ENCODE peak calls at places on chromosomes 12 and 14, in eight cellular contexts. One of them, this sample, is unnamed.
A peak's percentile ranks its signal among the peaks of the same experiment; 100 is the strongest.

GRCh38 chr14:72965249-72965648 is 39.0 kb downstream of the DCAF4 start:
- DNase-seq in heart right ventricle: no peak
- DNase-seq in NCI-H1105 treated with DMSO at 0.1 percent for 48 hours: no peak
- DNase-seq in mucosa of descending colon: no peak
- DNase-seq in IMR-90: peak; percentile 62
- DNase-seq in endodermal cell: no peak
- DNase-seq in HuH-7.5: no peak
- DNase-seq in SW480: peak; percentile 64
- DNase-seq in this sample: no peak

GRCh38 chr14:98138666-98139065 is 1133.3 kb downstream of the BCL11B start:
- DNase-seq in heart right ventricle: no peak
- DNase-seq in NCI-H1105 treated with DMSO at 0.1 percent for 48 hours: peak; percentile 42
- DNase-seq in mucosa of descending colon: no peak
- DNase-seq in IMR-90: no peak
- DNase-seq in endodermal cell: peak; percentile 83
- DNase-seq in HuH-7.5: no peak
- DNase-seq in SW480: peak; percentile 29
- DNase-seq in this sample: no peak

GRCh38 chr14:55328317-55328716 is 57.1 kb downstream of the FBXO34 start:
- DNase-seq in heart right ventricle: no peak
- DNase-seq in NCI-H1105 treated with DMSO at 0.1 percent for 48 hours: no peak
- DNase-seq in mucosa of descending colon: no peak
- DNase-seq in IMR-90: peak; percentile 62
- DNase-seq in endodermal cell: no peak
- DNase-seq in HuH-7.5: no peak
- DNase-seq in SW480: no peak
- DNase-seq in this sample: no peak

GRCh38 chr14:103628684-103629502 is at the start of gene KLC1:
- DNase-seq in heart right ventricle: peak; percentile 87
- DNase-seq in NCI-H1105 treated with DMSO at 0.1 percent for 48 hours: peak; percentile 51
- DNase-seq in mucosa of descending colon: peak; percentile 93
- DNase-seq in IMR-90: peak; percentile 54
- DNase-seq in endodermal cell: peak; percentile 91
- DNase-seq in HuH-7.5: peak; percentile 77
- DNase-seq in SW480: peak; percentile 74
- DNase-seq in this sample: peak; percentile 89

GRCh38 chr12:21169878-21170472 is 39.0 kb downstream of the SLCO1B1 start:
- DNase-seq in heart right ventricle: no peak
- DNase-seq in NCI-H1105 treated with DMSO at 0.1 percent for 48 hours: peak; percentile 55
- DNase-seq in mucosa of descending colon: no peak
- DNase-seq in IMR-90: peak; percentile 25
- DNase-seq in endodermal cell: peak; percentile 97
- DNase-seq in HuH-7.5: peak; percentile 2
- DNase-seq in SW480: peak; percentile 57
- DNase-seq in this sample: no peak

GRCh38 chr12:84362552-84362897 is 550.1 kb downstream of the SLC6A15 start:
- DNase-seq in heart right ventricle: no peak
- DNase-seq in NCI-H1105 treated with DMSO at 0.1 percent for 48 hours: no peak
- DNase-seq in mucosa of descending colon: no peak
- DNase-seq in IMR-90: no peak
- DNase-seq in endodermal cell: no peak
- DNase-seq in HuH-7.5: no peak
- DNase-seq in SW480: no peak
- DNase-seq in this sample: no peak

GRCh38 chr14:104087981-104088850 is 2.7 kb downstream of the ASPG start:
- DNase-seq in heart right ventricle: peak; percentile 2
- DNase-seq in NCI-H1105 treated with DMSO at 0.1 percent for 48 hours: no peak
- DNase-seq in mucosa of descending colon: peak; percentile 90
- DNase-seq in IMR-90: no peak
- DNase-seq in endodermal cell: no peak
- DNase-seq in HuH-7.5: peak; percentile 26
- DNase-seq in SW480: no peak
- DNase-seq in this sample: peak; percentile 11

GRCh38 chr12:9951026-9951652 is 19.0 kb upstream of the CLEC2A start:
- DNase-seq in heart right ventricle: no peak
- DNase-seq in NCI-H1105 treated with DMSO at 0.1 percent for 48 hours: no peak
- DNase-seq in mucosa of descending colon: no peak
- DNase-seq in IMR-90: no peak
- DNase-seq in endodermal cell: no peak
- DNase-seq in HuH-7.5: no peak
- DNase-seq in SW480: no peak
- DNase-seq in this sample: no peak

GRCh38 chr12:109115758-109116610 is at the start of gene ACACB:
- DNase-seq in heart right ventricle: peak; percentile 69
- DNase-seq in NCI-H1105 treated with DMSO at 0.1 percent for 48 hours: peak; percentile 21
- DNase-seq in mucosa of descending colon: peak; percentile 73
- DNase-seq in IMR-90: no peak
- DNase-seq in endodermal cell: peak; percentile 61
- DNase-seq in HuH-7.5: peak; percentile 45
- DNase-seq in SW480: peak; percentile 69
- DNase-seq in this sample: peak; percentile 80

GRCh38 chr12:94971923-94972322 is 31.6 kb downstream of the NDUFA12 start:
- DNase-seq in heart right ventricle: no peak
- DNase-seq in NCI-H1105 treated with DMSO at 0.1 percent for 48 hours: no peak
- DNase-seq in mucosa of descending colon: no peak
- DNase-seq in IMR-90: no peak
- DNase-seq in endodermal cell: no peak
- DNase-seq in HuH-7.5: no peak
- DNase-seq in SW480: no peak
- DNase-seq in this sample: no peak

GRCh38 chr12:69433653-69434052 is 36.5 kb upstream of the FRS2 start:
- DNase-seq in heart right ventricle: no peak
- DNase-seq in NCI-H1105 treated with DMSO at 0.1 percent for 48 hours: no peak
- DNase-seq in mucosa of descending colon: no peak
- DNase-seq in IMR-90: no peak
- DNase-seq in endodermal cell: no peak
- DNase-seq in HuH-7.5: no peak
- DNase-seq in SW480: no peak
- DNase-seq in this sample: no peak

GRCh38 chr14:95291859-95292542 is 27.7 kb downstream of the CLMN start:
- DNase-seq in heart right ventricle: peak; percentile 88
- DNase-seq in NCI-H1105 treated with DMSO at 0.1 percent for 48 hours: peak; percentile 19
- DNase-seq in mucosa of descending colon: peak; percentile 65
- DNase-seq in IMR-90: peak; percentile 21
- DNase-seq in endodermal cell: no peak
- DNase-seq in HuH-7.5: no peak
- DNase-seq in SW480: no peak
- DNase-seq in this sample: peak; percentile 82

GRCh38 chr12:57881035-57881973 is 34.8 kb upstream of the CTDSP2 start:
- DNase-seq in heart right ventricle: no peak
- DNase-seq in NCI-H1105 treated with DMSO at 0.1 percent for 48 hours: no peak
- DNase-seq in mucosa of descending colon: no peak
- DNase-seq in IMR-90: peak; percentile 71
- DNase-seq in endodermal cell: no peak
- DNase-seq in HuH-7.5: no peak
- DNase-seq in SW480: peak; percentile 21
- DNase-seq in this sample: no peak

GRCh38 chr14:55711171-55711811 is 131.3 kb downstream of the KTN1 start:
- DNase-seq in heart right ventricle: no peak
- DNase-seq in NCI-H1105 treated with DMSO at 0.1 percent for 48 hours: no peak
- DNase-seq in mucosa of descending colon: no peak
- DNase-seq in IMR-90: peak; percentile 61
- DNase-seq in endodermal cell: no peak
- DNase-seq in HuH-7.5: no peak
- DNase-seq in SW480: no peak
- DNase-seq in this sample: no peak

GRCh38 chr12:14905269-14906004 is 19.8 kb upstream of the MGP start:
- DNase-seq in heart right ventricle: peak; percentile 65
- DNase-seq in NCI-H1105 treated with DMSO at 0.1 percent for 48 hours: peak; percentile 6
- DNase-seq in mucosa of descending colon: no peak
- DNase-seq in IMR-90: no peak
- DNase-seq in endodermal cell: no peak
- DNase-seq in HuH-7.5: no peak
- DNase-seq in SW480: no peak
- DNase-seq in this sample: peak; percentile 44

GRCh38 chr14:94173471-94173884 is 644 bp upstream of the PPP4R4 start:
- DNase-seq in heart right ventricle: no peak
- DNase-seq in NCI-H1105 treated with DMSO at 0.1 percent for 48 hours: no peak
- DNase-seq in mucosa of descending colon: no peak
- DNase-seq in IMR-90: no peak
- DNase-seq in endodermal cell: no peak
- DNase-seq in HuH-7.5: peak; percentile 15
- DNase-seq in SW480: peak; percentile 50
- DNase-seq in this sample: no peak

GRCh38 chr12:114241973-114242434 is 163.9 kb downstream of the TBX5 start:
- DNase-seq in heart right ventricle: no peak
- DNase-seq in NCI-H1105 treated with DMSO at 0.1 percent for 48 hours: no peak
- DNase-seq in mucosa of descending colon: no peak
- DNase-seq in IMR-90: no peak
- DNase-seq in endodermal cell: peak; percentile 64
- DNase-seq in HuH-7.5: no peak
- DNase-seq in SW480: peak; percentile 80
- DNase-seq in this sample: no peak

GRCh38 chr12:93743999-93744689 is 67.0 kb downstream of the CRADD start:
- DNase-seq in heart right ventricle: no peak
- DNase-seq in NCI-H1105 treated with DMSO at 0.1 percent for 48 hours: no peak
- DNase-seq in mucosa of descending colon: no peak
- DNase-seq in IMR-90: no peak
- DNase-seq in endodermal cell: no peak
- DNase-seq in HuH-7.5: no peak
- DNase-seq in SW480: no peak
- DNase-seq in this sample: no peak

GRCh38 chr14:34018564-34019244 is 67.8 kb upstream of the EGLN3 start:
- DNase-seq in heart right ventricle: peak; percentile 13
- DNase-seq in NCI-H1105 treated with DMSO at 0.1 percent for 48 hours: no peak
- DNase-seq in mucosa of descending colon: no peak
- DNase-seq in IMR-90: no peak
- DNase-seq in endodermal cell: no peak
- DNase-seq in HuH-7.5: no peak
- DNase-seq in SW480: no peak
- DNase-seq in this sample: peak; percentile 54

GRCh38 chr14:93716002-93716401 is 72.3 kb downstream of the PRIMA1 start:
- DNase-seq in heart right ventricle: no peak
- DNase-seq in NCI-H1105 treated with DMSO at 0.1 percent for 48 hours: no peak
- DNase-seq in mucosa of descending colon: no peak
- DNase-seq in IMR-90: no peak
- DNase-seq in endodermal cell: peak; percentile 43
- DNase-seq in HuH-7.5: no peak
- DNase-seq in SW480: no peak
- DNase-seq in this sample: no peak

GRCh38 chr14:96502621-96503251 is 554 bp downstream of the PAPOLA start:
- DNase-seq in heart right ventricle: peak; percentile 59
- DNase-seq in NCI-H1105 treated with DMSO at 0.1 percent for 48 hours: peak; percentile 35
- DNase-seq in mucosa of descending colon: no peak
- DNase-seq in IMR-90: peak; percentile 13
- DNase-seq in endodermal cell: peak; percentile 80
- DNase-seq in HuH-7.5: peak; percentile 54
- DNase-seq in SW480: peak; percentile 35
- DNase-seq in this sample: peak; percentile 50

GRCh38 chr14:54133896-54134295 is 177.3 kb upstream of the BMP4 start:
- DNase-seq in heart right ventricle: no peak
- DNase-seq in NCI-H1105 treated with DMSO at 0.1 percent for 48 hours: no peak
- DNase-seq in mucosa of descending colon: no peak
- DNase-seq in IMR-90: peak; percentile 59
- DNase-seq in endodermal cell: peak; percentile 67
- DNase-seq in HuH-7.5: peak; percentile 19
- DNase-seq in SW480: peak; percentile 47
- DNase-seq in this sample: no peak

GRCh38 chr12:938810-939209 is 10.7 kb downstream of the RAD52 start:
- DNase-seq in heart right ventricle: no peak
- DNase-seq in NCI-H1105 treated with DMSO at 0.1 percent for 48 hours: no peak
- DNase-seq in mucosa of descending colon: no peak
- DNase-seq in IMR-90: no peak
- DNase-seq in endodermal cell: no peak
- DNase-seq in HuH-7.5: no peak
- DNase-seq in SW480: no peak
- DNase-seq in this sample: no peak

GRCh38 chr14:95504135-95505029 is 12.1 kb downstream of the SYNE3 start:
- DNase-seq in heart right ventricle: no peak
- DNase-seq in NCI-H1105 treated with DMSO at 0.1 percent for 48 hours: no peak
- DNase-seq in mucosa of descending colon: no peak
- DNase-seq in IMR-90: peak; percentile 88
- DNase-seq in endodermal cell: no peak
- DNase-seq in HuH-7.5: no peak
- DNase-seq in SW480: no peak
- DNase-seq in this sample: no peak

GRCh38 chr14:75390183-75390582 is 37.6 kb upstream of the JDP2 start:
- DNase-seq in heart right ventricle: no peak
- DNase-seq in NCI-H1105 treated with DMSO at 0.1 percent for 48 hours: no peak
- DNase-seq in mucosa of descending colon: no peak
- DNase-seq in IMR-90: no peak
- DNase-seq in endodermal cell: no peak
- DNase-seq in HuH-7.5: no peak
- DNase-seq in SW480: no peak
- DNase-seq in this sample: no peak

GRCh38 chr14:99183311-99183710 is 88.7 kb downstream of the BCL11B start:
- DNase-seq in heart right ventricle: no peak
- DNase-seq in NCI-H1105 treated with DMSO at 0.1 percent for 48 hours: no peak
- DNase-seq in mucosa of descending colon: no peak
- DNase-seq in IMR-90: no peak
- DNase-seq in endodermal cell: no peak
- DNase-seq in HuH-7.5: no peak
- DNase-seq in SW480: no peak
- DNase-seq in this sample: no peak

GRCh38 chr14:104240426-104241157 is 102.2 kb downstream of the KIF26A start:
- DNase-seq in heart right ventricle: no peak
- DNase-seq in NCI-H1105 treated with DMSO at 0.1 percent for 48 hours: peak; percentile 88
- DNase-seq in mucosa of descending colon: peak; percentile 68
- DNase-seq in IMR-90: no peak
- DNase-seq in endodermal cell: peak; percentile 44
- DNase-seq in HuH-7.5: no peak
- DNase-seq in SW480: peak; percentile 91
- DNase-seq in this sample: no peak

GRCh38 chr12:123907726-123908476 is 64.7 kb downstream of the CCDC92 start:
- DNase-seq in heart right ventricle: no peak
- DNase-seq in NCI-H1105 treated with DMSO at 0.1 percent for 48 hours: no peak
- DNase-seq in mucosa of descending colon: no peak
- DNase-seq in IMR-90: no peak
- DNase-seq in endodermal cell: no peak
- DNase-seq in HuH-7.5: no peak
- DNase-seq in SW480: no peak
- DNase-seq in this sample: no peak

GRCh38 chr12:131385313-131386166 is 325.4 kb upstream of the SFSWAP start:
- DNase-seq in heart right ventricle: no peak
- DNase-seq in NCI-H1105 treated with DMSO at 0.1 percent for 48 hours: no peak
- DNase-seq in mucosa of descending colon: no peak
- DNase-seq in IMR-90: no peak
- DNase-seq in endodermal cell: no peak
- DNase-seq in HuH-7.5: no peak
- DNase-seq in SW480: no peak
- DNase-seq in this sample: no peak

GRCh38 chr12:47121146-47121545 is 41.4 kb upstream of the AMIGO2 start:
- DNase-seq in heart right ventricle: no peak
- DNase-seq in NCI-H1105 treated with DMSO at 0.1 percent for 48 hours: no peak
- DNase-seq in mucosa of descending colon: no peak
- DNase-seq in IMR-90: peak; percentile 48
- DNase-seq in endodermal cell: no peak
- DNase-seq in HuH-7.5: no peak
- DNase-seq in SW480: no peak
- DNase-seq in this sample: no peak